ENCODE peak calls at places on chromosome 22, in seven cellular contexts. P is mesendoderm, Z is IMR-90, O is mesenchymal stem cell, I is H9, E is H1, L is trophoblast cell. Q is an unnamed sample.

GRCh38 chr22:28950567-28951411 is 67.4 kb downstream of the ZNRF3 start:
- DNase-seq in P (no peak), Z (no peak), O (no peak), I (no peak), E (no peak), L (no peak), Q (no peak)

GRCh38 chr22:45493286-45493771 is 9.4 kb upstream of the FBLN1 start:
- DNase-seq in P (peak; percentile 81), Z (no peak), O (no peak), I (no peak), E (no peak), L (peak; percentile 61), Q (no peak)

GRCh38 chr22:46041642-46042041 is 64.7 kb upstream of the WNT7B start:
- DNase-seq in P (no peak), Z (no peak), O (no peak), I (no peak), E (no peak), L (no peak), Q (no peak)

GRCh38 chr22:28442264-28442950 is 237.2 kb downstream of the TTC28 start:
- DNase-seq in P (peak; percentile 92), Z (peak; percentile 69), O (peak; percentile 83), I (peak; percentile 86), E (peak; percentile 85), L (peak; percentile 67), Q (peak; percentile 58)

GRCh38 chr22:47165998-47166397 is 403.5 kb downstream of the TBC1D22A start:
- DNase-seq in P (no peak), Z (no peak), O (no peak), I (peak; percentile 12), E (no peak), L (no peak), Q (no peak)

GRCh38 chr22:32837803-32838202 is 36.3 kb downstream of the TIMP3 start:
- DNase-seq in P (no peak), Z (no peak), O (no peak), I (no peak), E (no peak), L (no peak), Q (no peak)

GRCh38 chr22:26718905-26719304 is 61.5 kb downstream of the MIAT start:
- DNase-seq in P (no peak), Z (peak; percentile 91), O (peak; percentile 90), I (no peak), E (no peak), L (no peak), Q (no peak)

GRCh38 chr22:46934746-46935491 is 172.5 kb downstream of the TBC1D22A start:
- DNase-seq in P (peak; percentile 74), Z (peak; percentile 98), O (peak; percentile 98), I (no peak), E (peak; percentile 42), L (peak; percentile 93), Q (no peak)

GRCh38 chr22:24953294-24954113 is 988 bp downstream of the KIAA1671 start:
- DNase-seq in P (no peak), Z (no peak), O (peak; percentile 32), I (no peak), E (peak; percentile 57), L (peak; percentile 45), Q (no peak)

GRCh38 chr22:35477911-35478582 is 62.6 kb upstream of the RASD2 start:
- DNase-seq in P (no peak), Z (peak; percentile 91), O (peak; percentile 98), I (peak; percentile 18), E (no peak), L (peak; percentile 18), Q (no peak)

GRCh38 chr22:23565288-23565941 is 14.7 kb downstream of the IGLL1 start:
- DNase-seq in P (peak; percentile 84), Z (no peak), O (peak; percentile 3), I (peak; percentile 65), E (peak; percentile 76), L (no peak), Q (peak; percentile 31)

GRCh38 chr22:26713823-26714449 is 56.5 kb downstream of the MIAT start:
- DNase-seq in P (no peak), Z (no peak), O (peak; percentile 82), I (no peak), E (no peak), L (no peak), Q (no peak)

GRCh38 chr22:36926309-36926708 is 12.9 kb downstream of the CSF2RB start:
- DNase-seq in P (no peak), Z (no peak), O (no peak), I (no peak), E (no peak), L (peak; percentile 72), Q (no peak)

GRCh38 chr22:36925388-36926290 is 12.2 kb downstream of the CSF2RB start:
- DNase-seq in P (no peak), Z (peak; percentile 1), O (no peak), I (no peak), E (no peak), L (peak; percentile 99), Q (no peak)

GRCh38 chr22:36927671-36928070 is 14.2 kb downstream of the CSF2RB start:
- DNase-seq in P (no peak), Z (no peak), O (no peak), I (no peak), E (no peak), L (peak; percentile 80), Q (no peak)

GRCh38 chr22:36928181-36928580 is 14.8 kb downstream of the CSF2RB start:
- DNase-seq in P (no peak), Z (no peak), O (no peak), I (no peak), E (no peak), L (no peak), Q (no peak)

DNA sequence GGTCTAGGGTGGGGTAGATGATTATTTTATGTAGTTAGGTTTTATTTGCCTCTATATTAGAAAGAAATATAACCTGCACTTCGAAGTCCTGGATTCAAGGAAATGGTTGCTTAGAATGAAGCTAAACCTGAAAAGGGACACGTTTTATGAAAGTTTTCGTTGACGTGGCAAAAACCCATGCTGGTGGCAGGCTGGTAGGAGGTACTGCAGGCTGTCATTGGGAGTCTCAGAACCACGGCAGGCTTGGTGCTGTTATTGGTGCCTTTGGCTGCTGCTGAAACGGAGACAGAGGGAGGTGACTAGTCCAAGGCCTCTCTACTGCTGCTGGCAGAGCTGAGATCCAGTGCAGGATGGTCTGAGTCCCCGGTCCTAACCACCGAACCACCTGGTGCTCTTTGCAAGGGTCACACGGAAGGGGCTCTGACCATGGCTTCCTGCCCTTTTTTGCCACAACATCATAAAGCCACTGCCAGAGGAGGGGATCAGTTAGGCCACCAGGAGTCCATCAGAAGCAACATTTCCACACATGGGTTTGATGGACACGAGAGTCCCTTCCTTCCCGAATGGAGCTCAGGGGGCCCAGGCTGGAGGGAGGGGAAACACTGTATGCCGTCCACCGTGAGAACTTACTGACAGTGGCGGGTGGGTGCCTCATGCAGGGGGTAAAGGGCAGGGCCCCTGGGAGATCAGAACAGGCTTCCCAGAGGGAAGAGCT is 13.4 kb downstream of the CSF2RB start:
- DNase-seq in P (no peak), Z (no peak), O (no peak), I (no peak), E (no peak), L (peak; percentile 97), Q (no peak)
- H4K8ac ChIP-seq in P (no peak overlapping the region), Z (no peak overlapping the region), O (no peak overlapping the region), I (no peak overlapping the region), E (no peak overlapping the region), L (peak overlapping the region; percentile 43), Q (no peak overlapping the region)

DNA sequence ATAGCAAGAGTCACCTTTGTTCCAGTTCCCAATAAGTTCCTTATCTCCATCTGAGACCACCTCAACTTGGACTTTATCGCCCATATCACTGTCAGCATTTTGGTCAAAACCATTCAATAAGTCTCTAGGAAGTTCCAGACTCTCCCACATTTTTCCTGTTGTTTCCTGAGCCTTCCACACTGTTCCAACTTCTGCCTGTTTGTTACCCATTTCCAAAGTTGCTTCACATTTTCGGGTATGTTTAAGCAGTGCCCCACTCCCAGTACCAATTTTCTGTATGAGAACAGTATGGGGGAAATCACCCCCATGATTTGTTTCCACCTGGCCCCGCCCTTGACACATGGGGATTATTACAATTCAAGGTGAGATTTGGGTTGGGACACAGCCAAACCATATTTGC is 26.7 kb downstream of the BCL2L13 start:
- DNase-seq in P (no peak), Z (no peak), O (no peak), I (no peak), E (no peak), L (no peak), Q (no peak)
- H3K4ac ChIP-seq in P (no peak overlapping the region), Z (no peak overlapping the region), O (no peak overlapping the region), I (no peak overlapping the region), E (no peak overlapping the region), L (no peak overlapping the region), Q (no peak overlapping the region)

DNA sequence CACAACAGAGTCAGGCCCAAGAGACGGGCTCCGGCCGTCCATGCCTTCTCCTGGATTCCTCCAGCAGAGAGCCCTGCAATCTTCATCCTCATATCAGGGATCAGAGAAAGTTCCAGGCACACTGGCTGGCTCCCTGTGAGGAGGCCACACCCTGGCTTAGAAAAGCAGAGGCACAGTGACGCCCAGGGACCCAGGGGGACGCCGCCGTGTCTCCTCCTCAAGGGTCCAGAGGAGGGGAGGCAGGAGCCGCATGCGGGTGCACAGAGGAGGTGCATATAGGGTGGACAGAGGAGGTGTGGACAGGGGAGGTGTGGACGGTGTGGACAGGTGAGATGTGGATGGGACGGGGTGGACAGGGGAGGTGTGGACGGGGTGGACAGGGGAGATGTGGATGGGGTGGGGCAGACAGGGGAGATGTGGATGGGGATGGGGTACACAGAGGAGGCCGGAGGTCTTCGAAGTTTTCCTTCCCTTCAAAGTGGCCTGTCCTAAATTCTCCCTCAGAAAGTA is 1521.9 kb downstream of the BRD1 start:
- DNase-seq in P (no peak), Z (no peak), O (no peak), I (no peak), E (no peak), L (no peak), Q (no peak)
- H4K8ac ChIP-seq in P (no peak overlapping the region), Z (no peak overlapping the region), O (no peak overlapping the region), I (no peak overlapping the region), E (no peak overlapping the region), L (no peak overlapping the region), Q (no peak overlapping the region)

GRCh38 chr22:48351376-48352085 is 1476.1 kb downstream of the BRD1 start:
- DNase-seq in P (no peak), Z (no peak), O (no peak), I (no peak), E (no peak), L (no peak), Q (no peak)

GRCh38 chr22:48350456-48350855 is 1477.2 kb downstream of the BRD1 start:
- DNase-seq in P (no peak), Z (no peak), O (no peak), I (no peak), E (no peak), L (no peak), Q (no peak)

GRCh38 chr22:48353116-48353947 is 1474.3 kb downstream of the BRD1 start:
- DNase-seq in P (no peak), Z (no peak), O (no peak), I (no peak), E (no peak), L (no peak), Q (no peak)

GRCh38 chr22:48354082-48354481 is 1473.6 kb downstream of the BRD1 start:
- DNase-seq in P (no peak), Z (no peak), O (no peak), I (no peak), E (no peak), L (no peak), Q (no peak)

GRCh38 chr22:48352086-48352911 is 1475.4 kb downstream of the BRD1 start:
- DNase-seq in P (no peak), Z (no peak), O (no peak), I (no peak), E (no peak), L (no peak), Q (no peak)
- H3K4ac ChIP-seq in P (no peak overlapping the region), Z (no peak overlapping the region), O (no peak overlapping the region), I (no peak overlapping the region), E (no peak overlapping the region), L (no peak overlapping the region), Q (no peak overlapping the region)

Q was measured in neuronal stem cell.